ENCODE peak calls at places on chromosomes 5 and 9, in four cellular contexts. Y is transverse colon, U is suprapubic skin, F is dorsolateral prefrontal cortex. N is an unnamed sample.
A peak's percentile ranks its signal among the peaks of the same experiment; 100 is the strongest.

GRCh38 chr9:116141864-116142561 is 11.6 kb upstream of the PAPPA start:
- DNase-seq in Y (no peak), U (no peak), F (no peak), N (no peak)

GRCh38 chr9:86281577-86282076 is 711 bp downstream of the ISCA1 start:
- DNase-seq in Y (peak; percentile 28), U (no peak), F (no peak), N (no peak)

GRCh38 chr5:17058438-17058837 is 122.3 kb upstream of the MYO10 start:
- DNase-seq in Y (no peak), U (no peak), F (no peak), N (no peak)

GRCh38 chr5:15529821-15530220 is 29.8 kb downstream of the FBXL7 start:
- DNase-seq in Y (no peak), U (no peak), F (no peak), N (no peak)

GRCh38 chr9:134875376-134875775 is 5.2 kb upstream of the FCN2 start:
- DNase-seq in Y (no peak), U (no peak), F (no peak), N (no peak)

GRCh38 chr5:15510092-15510491 is 10.1 kb downstream of the FBXL7 start:
- DNase-seq in Y (no peak), U (no peak), F (no peak), N (no peak)

GRCh38 chr5:152119091-152119490 is 194.4 kb upstream of the GLRA1 start:
- DNase-seq in Y (no peak), U (no peak), F (no peak), N (no peak)

GRCh38 chr5:129915415-129915814 is 11.2 kb downstream of the CHSY3 start:
- DNase-seq in Y (no peak), U (no peak), F (no peak), N (no peak)

GRCh38 chr9:87662808-87663528 is 63.0 kb upstream of the CTSL start:
- DNase-seq in Y (peak; percentile 86), U (no peak), F (peak; percentile 61), N (peak; percentile 36)

GRCh38 chr5:89211836-89212235 is 328.9 kb upstream of the MEF2C start:
- DNase-seq in Y (no peak), U (no peak), F (no peak), N (no peak)

GRCh38 chr5:65108786-65109743 is 340.3 kb downstream of the CWC27 start:
- DNase-seq in Y (no peak), U (no peak), F (no peak), N (no peak)

GRCh38 chr9:27194401-27195091 is 85.5 kb downstream of the TEK start:
- DNase-seq in Y (no peak), U (no peak), F (no peak), N (no peak)

GRCh38 chr5:157842787-157843186 is 16.2 kb downstream of the CLINT1 start:
- DNase-seq in Y (no peak), U (no peak), F (no peak), N (no peak)

GRCh38 chr9:136942112-136942880 is 2.2 kb downstream of the FBXW5 start:
- DNase-seq in Y (no peak), U (peak; percentile 66), F (no peak), N (no peak)

GRCh38 chr9:105406369-105406768 is 41.5 kb upstream of the FSD1L start:
- DNase-seq in Y (no peak), U (no peak), F (no peak), N (no peak)

GRCh38 chr5:34789021-34789531 is 49.9 kb upstream of the TTC23L start:
- DNase-seq in Y (no peak), U (no peak), F (no peak), N (no peak)

GRCh38 chr5:9765421-9765820 is 135.3 kb upstream of the TAS2R1 start:
- DNase-seq in Y (no peak), U (no peak), F (no peak), N (no peak)

GRCh38 chr9:86598411-86599239 is 244.4 kb upstream of the TUT7 start:
- DNase-seq in Y (no peak), U (no peak), F (no peak), N (no peak)

GRCh38 chr5:14109771-14110170 is 33.4 kb upstream of the TRIO start:
- DNase-seq in Y (no peak), U (no peak), F (no peak), N (no peak)

DNA sequence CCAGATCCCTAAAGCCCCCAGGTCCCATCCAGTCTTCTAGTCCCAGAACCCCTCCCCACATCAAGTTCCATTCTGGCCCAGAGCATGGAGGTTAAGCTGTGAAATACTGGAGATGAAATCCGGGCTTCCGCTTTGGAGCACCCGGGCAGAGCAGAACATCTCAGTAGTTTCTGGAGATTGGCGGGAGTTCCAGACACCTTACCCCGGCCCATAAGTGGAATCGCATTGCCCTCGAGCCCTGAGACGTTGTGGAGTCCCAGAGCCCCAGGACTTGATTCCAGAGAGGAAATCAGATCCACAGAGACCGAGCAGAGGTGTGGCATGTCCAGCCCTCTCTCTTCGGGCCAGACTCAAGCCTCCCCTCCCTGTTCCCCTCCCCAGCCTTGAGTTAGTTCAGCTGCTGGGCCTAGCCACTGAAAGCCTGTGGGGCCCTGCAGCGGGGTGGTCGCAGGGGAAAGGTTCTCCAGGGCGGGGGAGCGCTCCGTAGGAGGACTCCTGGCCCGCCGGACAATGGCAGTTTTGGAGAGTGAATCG is 937 bp upstream of the PAX5 start:
- DNase-seq in Y (no peak), U (no peak), F (no peak), N (no peak)
- H3K4me3 ChIP-seq in Y (peak overlapping the region; percentile 38), U (peak overlapping the region; percentile 41), F (no peak overlapping the region), N (no peak overlapping the region)

GRCh38 chr5:150152636-150153462 is 2.8 kb downstream of the PDGFRB start:
- DNase-seq in Y (no peak), U (no peak), F (no peak), N (no peak)
- H3K4me3 ChIP-seq in Y (peak overlapping the region; percentile 45), U (peak overlapping the region; percentile 48), F (peak overlapping the region; percentile 76), N (no peak overlapping the region)

GRCh38 chr5:139668924-139669680 is 21.0 kb downstream of the CXXC5 start:
- DNase-seq in Y (no peak), U (no peak), F (no peak), N (no peak)
- H3K4me3 ChIP-seq in Y (peak overlapping the region; percentile 49), U (peak overlapping the region; percentile 64), F (peak overlapping the region; percentile 60), N (peak overlapping the region; percentile 49)

DNA sequence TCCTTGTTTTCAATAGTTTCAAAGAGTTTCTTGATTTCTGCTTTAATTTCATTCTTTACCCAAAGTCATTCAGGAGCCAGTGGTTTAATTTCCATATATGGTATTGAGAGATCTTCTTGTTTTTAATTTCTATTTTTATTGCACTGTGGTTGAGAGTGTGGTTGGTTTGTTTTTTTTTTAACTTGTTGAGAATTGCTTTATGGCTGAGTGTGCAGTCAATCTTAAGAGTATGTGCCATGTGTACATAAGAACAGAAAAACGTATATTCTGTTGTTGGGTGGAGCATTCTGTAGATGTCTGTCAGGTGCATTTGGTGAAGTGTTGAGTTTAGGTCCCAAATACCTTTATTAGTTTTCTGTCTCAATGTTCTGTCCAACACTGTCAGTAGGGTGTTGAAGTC is 26.7 kb upstream of the IPPK start:
- DNase-seq in Y (no peak), U (no peak), F (no peak), N (peak; percentile 27)
- H3K4me3 ChIP-seq in Y (no peak overlapping the region), U (no peak overlapping the region), F (no peak overlapping the region), N (no peak overlapping the region)

DNA sequence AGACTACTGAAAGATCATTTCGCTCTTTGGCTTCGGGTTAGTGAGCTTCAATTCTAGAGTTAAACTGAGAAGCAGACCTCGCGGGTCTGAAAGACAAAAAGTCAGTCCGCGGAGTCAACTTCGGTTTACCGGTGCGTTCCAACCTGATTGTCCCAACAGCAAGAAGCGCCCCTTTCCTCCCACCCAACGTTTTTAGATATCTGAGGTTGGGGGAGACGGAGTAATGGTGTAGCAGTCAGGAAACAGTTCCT is 815 bp upstream of the ISL1 start:
- DNase-seq in Y (no peak), U (no peak), F (no peak), N (no peak)
- H3K4me3 ChIP-seq in Y (peak overlapping the region; percentile 46), U (peak overlapping the region; percentile 55), F (peak overlapping the region; percentile 57), N (no peak overlapping the region)